ENCODE peak calls at places on chromosome 17, in seven cellular contexts. J is fibroblast of mammary gland, N is PC-9, Z is lower leg skin, O is mesendoderm, L is mesenchymal stem cell, F is HepG2. Q is an unnamed sample.
A peak's percentile ranks its signal among the peaks of the same experiment; 100 is the strongest.

GRCh38 chr17:58660621-58661020 is 31.2 kb downstream of the TEX14 start:
- DNase-seq in J (no peak), N (no peak), Z (no peak), O (no peak), L (no peak), F (no peak), Q (no peak)

GRCh38 chr17:74117087-74117486 is 86.4 kb upstream of the RPL38 start:
- DNase-seq in J (no peak), N (no peak), Z (no peak), O (no peak), L (no peak), F (no peak), Q (no peak)

GRCh38 chr17:4950757-4951204 is at the start of gene ENO3:
- DNase-seq in J (no peak), N (no peak), Z (no peak), O (peak; percentile 35), L (no peak), F (peak; percentile 73), Q (no peak)

GRCh38 chr17:1928976-1929375 is 96.2 kb downstream of the RTN4RL1 start:
- DNase-seq in J (no peak), N (no peak), Z (no peak), O (no peak), L (no peak), F (no peak), Q (no peak)

GRCh38 chr17:2138768-2139167 is 83.9 kb downstream of the HIC1 start:
- DNase-seq in J (no peak), N (peak; percentile 64), Z (peak; percentile 68), O (no peak), L (peak; percentile 65), F (peak; percentile 34), Q (no peak)

GRCh38 chr17:27663862-27664605 is 33.0 kb downstream of the LGALS9 start:
- DNase-seq in J (no peak), N (no peak), Z (no peak), O (no peak), L (no peak), F (no peak), Q (peak; percentile 34)

GRCh38 chr17:82835766-82836512 is 3.9 kb downstream of the ZNF750 start:
- DNase-seq in J (no peak), N (no peak), Z (peak; percentile 90), O (no peak), L (no peak), F (no peak), Q (no peak)

GRCh38 chr17:6756425-6757012 is 673 bp downstream of the XAF1 start:
- DNase-seq in J (no peak), N (no peak), Z (no peak), O (no peak), L (no peak), F (no peak), Q (no peak)

GRCh38 chr17:70622382-70623260 is 453.3 kb downstream of the KCNJ2 start:
- DNase-seq in J (peak; percentile 25), N (peak; percentile 39), Z (no peak), O (peak; percentile 68), L (peak; percentile 66), F (no peak), Q (peak; percentile 50)

GRCh38 chr17:44772308-44773024 is 13.7 kb downstream of the ADAM11 start:
- DNase-seq in J (no peak), N (no peak), Z (no peak), O (no peak), L (no peak), F (no peak), Q (no peak)

GRCh38 chr17:6475411-6475810 is 31.2 kb downstream of the PIMREG start:
- DNase-seq in J (no peak), N (no peak), Z (no peak), O (no peak), L (no peak), F (no peak), Q (no peak)

GRCh38 chr17:50844117-50844700 is 8.8 kb downstream of the WFIKKN2 start:
- DNase-seq in J (no peak), N (no peak), Z (peak; percentile 85), O (no peak), L (no peak), F (peak; percentile 90), Q (peak; percentile 42)

GRCh38 chr17:34797724-34798123 is 163.5 kb downstream of the CCT6B start:
- DNase-seq in J (peak; percentile 1), N (peak; percentile 15), Z (no peak), O (peak; percentile 91), L (no peak), F (peak; percentile 6), Q (peak; percentile 42)

GRCh38 chr17:81032641-81033422 is 2.1 kb upstream of the BAIAP2 start:
- DNase-seq in J (no peak), N (no peak), Z (no peak), O (no peak), L (no peak), F (no peak), Q (no peak)

GRCh38 chr17:75412455-75413317 is 7.2 kb upstream of the GRB2 start:
- DNase-seq in J (peak; percentile 67), N (peak; percentile 57), Z (peak; percentile 86), O (peak; percentile 86), L (peak; percentile 81), F (peak; percentile 79), Q (peak; percentile 69)

GRCh38 chr17:81126281-81127132 is 38.8 kb upstream of the PVALEF start:
- DNase-seq in J (no peak), N (no peak), Z (no peak), O (no peak), L (no peak), F (no peak), Q (no peak)

GRCh38 chr17:50690887-50691549 is 16.7 kb downstream of the ANKRD40 start:
- DNase-seq in J (no peak), N (no peak), Z (no peak), O (no peak), L (no peak), F (no peak), Q (no peak)

GRCh38 chr17:29138184-29138955 is 41.8 kb downstream of the MYO18A start:
- DNase-seq in J (peak; percentile 57), N (no peak), Z (no peak), O (no peak), L (no peak), F (no peak), Q (no peak)

GRCh38 chr17:57985675-57985974 is 2.4 kb downstream of the VEZF1 start:
- DNase-seq in J (peak; percentile 59), N (no peak), Z (no peak), O (no peak), L (peak; percentile 53), F (no peak), Q (no peak)

GRCh38 chr17:17480593-17481148 is 3.9 kb downstream of the MED9 start:
- DNase-seq in J (no peak), N (no peak), Z (no peak), O (no peak), L (no peak), F (no peak), Q (no peak)
- H3K4me3 ChIP-seq in J (no peak overlapping the region), N (no peak overlapping the region), Z (no peak overlapping the region), O (no peak overlapping the region), L (no peak overlapping the region), F (no peak overlapping the region), Q (no peak overlapping the region)

GRCh38 chr17:55813944-55814343 is 63.1 kb downstream of the PCTP start:
- DNase-seq in J (no peak), N (no peak), Z (no peak), O (no peak), L (no peak), F (no peak), Q (no peak)

GRCh38 chr17:55806745-55807466 is 56.1 kb downstream of the PCTP start:
- DNase-seq in J (no peak), N (no peak), Z (no peak), O (no peak), L (no peak), F (no peak), Q (no peak)

GRCh38 chr17:55812323-55812722 is 61.5 kb downstream of the PCTP start:
- DNase-seq in J (no peak), N (no peak), Z (no peak), O (no peak), L (no peak), F (no peak), Q (no peak)

GRCh38 chr17:55814377-55814776 is 63.5 kb downstream of the PCTP start:
- DNase-seq in J (no peak), N (no peak), Z (no peak), O (no peak), L (no peak), F (no peak), Q (no peak)

GRCh38 chr17:55811536-55811935 is 60.7 kb downstream of the PCTP start:
- DNase-seq in J (peak; percentile 38), N (no peak), Z (no peak), O (no peak), L (no peak), F (no peak), Q (no peak)
- H3K4me3 ChIP-seq in J (no peak overlapping the region), N (no peak overlapping the region), Z (no peak overlapping the region), O (no peak overlapping the region), L (no peak overlapping the region), F (no peak overlapping the region), Q (no peak overlapping the region)

GRCh38 chr17:46819906-46820351 is 1.4 kb upstream of the WNT3 start:
- DNase-seq in J (no peak), N (no peak), Z (no peak), O (peak; percentile 76), L (no peak), F (no peak), Q (no peak)
- H3K4me3 ChIP-seq in J (no peak overlapping the region), N (no peak overlapping the region), Z (no peak overlapping the region), O (peak overlapping the region; percentile 4), L (no peak overlapping the region), F (peak overlapping the region; percentile 74), Q (no peak overlapping the region)

GRCh38 chr17:68600881-68601564 is at the start of gene FAM20A:
- DNase-seq in J (no peak), N (no peak), Z (peak; percentile 87), O (peak; percentile 69), L (peak; percentile 16), F (no peak), Q (peak; percentile 18)

GRCh38 chr17:68603027-68603426 is 1.9 kb upstream of the FAM20A start:
- DNase-seq in J (no peak), N (no peak), Z (peak; percentile 90), O (no peak), L (no peak), F (no peak), Q (no peak)

GRCh38 chr17:68602267-68602644 is 1.1 kb upstream of the FAM20A start:
- DNase-seq in J (peak; percentile 51), N (no peak), Z (no peak), O (no peak), L (no peak), F (no peak), Q (no peak)

GRCh38 chr17:68600123-68600880 is 865 bp downstream of the FAM20A start:
- DNase-seq in J (no peak), N (no peak), Z (no peak), O (peak; percentile 74), L (peak; percentile 14), F (peak; percentile 59), Q (peak; percentile 66)

DNA sequence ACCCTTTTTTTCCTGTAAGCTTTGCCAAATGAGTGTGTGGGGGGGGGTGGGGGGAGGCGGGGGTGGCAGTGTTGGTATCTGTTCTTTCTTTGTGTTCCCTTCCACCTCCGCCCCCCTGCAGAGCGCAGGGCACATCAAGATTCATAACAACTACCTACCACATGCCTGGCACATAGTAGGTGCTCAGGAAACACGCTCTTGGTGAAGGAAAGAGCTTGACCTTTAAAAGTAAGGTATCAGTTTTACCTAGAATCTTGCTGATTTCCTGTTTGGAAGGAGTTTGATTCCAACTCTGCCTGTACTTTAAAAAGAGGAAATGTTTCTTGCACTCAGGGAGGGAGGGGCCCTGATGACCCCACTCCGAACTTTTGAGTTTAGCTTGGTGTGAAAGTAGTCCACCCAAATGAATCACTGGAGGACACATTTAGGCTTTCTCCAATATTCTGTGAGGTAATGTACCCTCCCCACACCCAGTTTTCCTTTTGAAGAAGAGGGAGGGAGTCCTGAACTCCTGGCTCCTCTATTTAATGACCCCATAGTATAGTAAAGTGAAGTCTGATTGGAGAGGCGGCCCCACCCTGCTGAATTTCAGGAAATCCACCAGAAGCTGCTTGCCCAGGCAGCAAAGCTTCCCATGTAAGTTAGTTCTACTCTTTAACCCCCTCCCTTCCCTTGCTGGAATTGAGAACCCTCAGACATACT is 549 bp upstream of the FAM20A start:
- DNase-seq in J (no peak), N (no peak), Z (no peak), O (peak; percentile 51), L (no peak), F (no peak), Q (no peak)
- H3K4me3 ChIP-seq in J (peak overlapping the region; percentile 47), N (no peak overlapping the region), Z (no peak overlapping the region), O (no peak overlapping the region), L (no peak overlapping the region), F (peak overlapping the region; percentile 79), Q (no peak overlapping the region)

Q was measured in Caco-2.